ENCODE peak calls at places on chromosomes 11 and 22, in nine cellular contexts. U is retinal pigment epithelial cell, Q is type B pancreatic cell, C is iPS-NIHi11, K is kidney tubule cell, E is psoas muscle, Z is left ventricle myocardium inferior, R is RPMI7951, G is C1 segment of cervical spinal cord. L is an unnamed sample.

GRCh38 chr11:13450832-13451397 is 12.1 kb downstream of the BTBD10 start:
- DNase-seq in U (no peak), Q (no peak), C (no peak), K (no peak), E (no peak), Z (no peak), R (no peak), G (no peak), L (no peak)

GRCh38 chr11:116310215-116310614 is 462.6 kb downstream of the BUD13 start:
- DNase-seq in U (peak), Q (no peak), C (no peak), K (peak), E (no peak), Z (no peak), R (peak), G (no peak), L (no peak)

GRCh38 chr22:27154717-27155116 is 497.3 kb downstream of the MIAT start:
- DNase-seq in U (no peak), Q (no peak), C (no peak), K (no peak), E (no peak), Z (no peak), R (no peak), G (no peak), L (no peak)

GRCh38 chr11:1326435-1327063 is 17.1 kb upstream of the TOLLIP start:
- DNase-seq in U (no peak), Q (no peak), C (no peak), K (no peak), E (no peak), Z (no peak), R (peak), G (no peak), L (no peak)

GRCh38 chr11:62251698-62252097 is 9.7 kb downstream of the SCGB1D2 start:
- DNase-seq in U (no peak), Q (no peak), C (no peak), K (no peak), E (no peak), Z (no peak), R (no peak), G (no peak), L (no peak)

GRCh38 chr11:5891216-5891800 is 1.7 kb upstream of the OR52E5 start:
- DNase-seq in U (no peak), Q (no peak), C (peak), K (peak), E (no peak), Z (no peak), R (peak), G (no peak), L (no peak)

GRCh38 chr22:24115247-24116207 is 65.8 kb upstream of the SUSD2 start:
- DNase-seq in U (no peak), Q (no peak), C (no peak), K (no peak), E (no peak), Z (peak), R (no peak), G (no peak), L (peak)

GRCh38 chr22:25700996-25701815 is 40.8 kb upstream of the MYO18B start:
- DNase-seq in U (no peak), Q (no peak), C (no peak), K (no peak), E (peak), Z (peak), R (peak), G (peak), L (peak)

GRCh38 chr22:49967333-49968241 is 7.0 kb downstream of the PIM3 start:
- DNase-seq in U (no peak), Q (no peak), C (peak), K (peak), E (peak), Z (peak), R (no peak), G (peak), L (peak)

GRCh38 chr11:4368286-4368685 is at the start of gene OR52B4:
- DNase-seq in U (no peak), Q (no peak), C (no peak), K (no peak), E (no peak), Z (no peak), R (no peak), G (no peak), L (no peak)

GRCh38 chr22:49320714-49321476 is 506.8 kb downstream of the BRD1 start:
- DNase-seq in U (no peak), Q (peak), C (no peak), K (no peak), E (peak), Z (no peak), R (no peak), G (no peak), L (peak)

GRCh38 chr11:563812-564578 is 3.2 kb downstream of the RASSF7 start:
- DNase-seq in U (no peak), Q (peak), C (no peak), K (peak), E (peak), Z (no peak), R (no peak), G (no peak), L (no peak)

GRCh38 chr22:46854125-46854870 is 91.8 kb downstream of the TBC1D22A start:
- DNase-seq in U (no peak), Q (no peak), C (no peak), K (peak), E (no peak), Z (peak), R (no peak), G (no peak), L (no peak)

GRCh38 chr11:10460611-10461275 is 5.7 kb downstream of the AMPD3 start:
- DNase-seq in U (no peak), Q (no peak), C (no peak), K (no peak), E (no peak), Z (no peak), R (no peak), G (no peak), L (no peak)

GRCh38 chr11:128726464-128727139 is 32.7 kb downstream of the FLI1 start:
- DNase-seq in U (no peak), Q (no peak), C (no peak), K (no peak), E (no peak), Z (no peak), R (no peak), G (no peak), L (no peak)

GRCh38 chr11:26649884-26650283 is 72.0 kb downstream of the SLC5A12 start:
- DNase-seq in U (peak), Q (no peak), C (peak), K (peak), E (no peak), Z (no peak), R (peak), G (peak), L (no peak)

GRCh38 chr11:121119444-121119843 is 18.4 kb downstream of the TECTA start:
- DNase-seq in U (peak), Q (no peak), C (no peak), K (no peak), E (no peak), Z (no peak), R (no peak), G (no peak), L (no peak)

GRCh38 chr11:88105952-88106351 is 69.3 kb downstream of the RAB38 start:
- DNase-seq in U (peak), Q (no peak), C (no peak), K (peak), E (no peak), Z (no peak), R (no peak), G (no peak), L (no peak)

GRCh38 chr11:2186669-2187266 is 15.2 kb upstream of the TH start:
- DNase-seq in U (no peak), Q (no peak), C (peak), K (peak), E (no peak), Z (no peak), R (peak), G (no peak), L (peak)

GRCh38 chr11:110337570-110338193 is 41.3 kb upstream of the RDX start:
- DNase-seq in U (peak), Q (no peak), C (no peak), K (peak), E (no peak), Z (no peak), R (peak), G (no peak), L (no peak)

GRCh38 chr11:32068134-32068533 is 22.7 kb upstream of the RCN1 start:
- DNase-seq in U (no peak), Q (no peak), C (no peak), K (no peak), E (no peak), Z (no peak), R (peak), G (no peak), L (no peak)

GRCh38 chr22:37154925-37155712 is 5.4 kb upstream of the IL2RB start:
- DNase-seq in U (no peak), Q (no peak), C (no peak), K (peak), E (no peak), Z (no peak), R (no peak), G (no peak), L (no peak)

GRCh38 chr11:65014146-65014960 is at the start of gene ARL2:
- DNase-seq in U (no peak), Q (no peak), C (peak), K (peak), E (no peak), Z (no peak), R (no peak), G (peak), L (peak)

GRCh38 chr22:30776476-30776875 is 81.8 kb downstream of the OSBP2 start:
- DNase-seq in U (no peak), Q (no peak), C (no peak), K (no peak), E (no peak), Z (no peak), R (no peak), G (no peak), L (no peak)

GRCh38 chr11:64759722-64760719 is at the start of gene PYGM:
- DNase-seq in U (peak), Q (no peak), C (peak), K (no peak), E (peak), Z (peak), R (no peak), G (no peak), L (peak)

GRCh38 chr22:49582671-49583070 is 245.0 kb downstream of the BRD1 start:
- DNase-seq in U (no peak), Q (no peak), C (no peak), K (no peak), E (no peak), Z (no peak), R (no peak), G (no peak), L (no peak)

GRCh38 chr11:116641561-116642045 is 131.2 kb downstream of the BUD13 start:
- DNase-seq in U (no peak), Q (no peak), C (peak), K (peak), E (no peak), Z (peak), R (no peak), G (no peak), L (no peak)

GRCh38 chr11:50078001-50078400 is 45.3 kb downstream of the OR4C45 start:
- DNase-seq in U (no peak), Q (no peak), C (no peak), K (no peak), E (no peak), Z (no peak), R (no peak), G (no peak), L (no peak)

GRCh38 chr22:50112151-50113118 is 22.6 kb downstream of the MOV10L1 start:
- DNase-seq in U (peak), Q (no peak), C (peak), K (peak), E (no peak), Z (no peak), R (peak), G (no peak), L (no peak)

GRCh38 chr11:128291835-128292234 is 295.5 kb downstream of the ETS1 start:
- DNase-seq in U (no peak), Q (no peak), C (no peak), K (no peak), E (no peak), Z (no peak), R (no peak), G (no peak), L (no peak)

GRCh38 chr11:86183694-86184093 is 60.9 kb upstream of the EED start:
- DNase-seq in U (peak), Q (no peak), C (no peak), K (peak), E (no peak), Z (no peak), R (peak), G (no peak), L (no peak)

GRCh38 chr22:39306456-39307361 is 12.7 kb downstream of the RPL3 start:
- DNase-seq in U (no peak), Q (no peak), C (peak), K (peak), E (no peak), Z (no peak), R (no peak), G (no peak), L (no peak)

GRCh38 chr11:99271527-99271926 is 250.8 kb downstream of the CNTN5 start:
- DNase-seq in U (no peak), Q (no peak), C (peak), K (no peak), E (no peak), Z (no peak), R (no peak), G (no peak), L (no peak)